ENCODE peak calls at places on chromosome 22, in four cellular contexts. K, E, U and X are unnamed samples.

GRCh38 chr22:27642104-27642800 is 159.3 kb downstream of the MN1 start:
- DNase-seq in E (no peak), U (no peak), K (peak; percentile 68), X (no peak)

GRCh38 chr22:49983148-49984042 is 22.8 kb downstream of the PIM3 start:
- DNase-seq in K (no peak), U (no peak), E (no peak), X (no peak)

GRCh38 chr22:38335077-38335476 is 17.8 kb upstream of the CSNK1E start:
- DNase-seq in K (no peak), U (no peak), E (no peak), X (no peak)

GRCh38 chr22:37659066-37659896 is 758 bp downstream of the PDXP start:
- DNase-seq in E (no peak), U (no peak), K (no peak), X (no peak)

GRCh38 chr22:36853407-36854099 is 7.3 kb upstream of the NCF4 start:
- DNase-seq in K (peak; percentile 87), E (no peak), U (no peak), X (no peak)

GRCh38 chr22:26783886-26784285 is 126.5 kb downstream of the MIAT start:
- DNase-seq in E (no peak), K (no peak), U (no peak), X (no peak)

GRCh38 chr22:41951898-41952474 is at the start of gene SMIM45:
- DNase-seq in K (peak; percentile 45), E (no peak), U (no peak), X (no peak)

GRCh38 chr22:44120314-44120704 is 60.4 kb upstream of the PARVG start:
- DNase-seq in E (no peak), K (no peak), U (no peak), X (no peak)

GRCh38 chr22:26821854-26822253 is 164.5 kb downstream of the MIAT start:
- DNase-seq in E (no peak), K (no peak), U (no peak), X (no peak)

GRCh38 chr22:27461470-27461869 is 340.1 kb downstream of the MN1 start:
- DNase-seq in U (no peak), K (no peak), E (no peak), X (no peak)

GRCh38 chr22:42154293-42154692 is 23.7 kb upstream of the CYP2D6 start:
- DNase-seq in U (no peak), E (no peak), K (no peak), X (no peak)

GRCh38 chr22:40325315-40325714 is 21.0 kb upstream of the ADSL start:
- DNase-seq in E (no peak), U (no peak), K (no peak), X (no peak)

GRCh38 chr22:25053153-25053805 is 100.8 kb downstream of the KIAA1671 start:
- DNase-seq in K (no peak), U (peak; percentile 50), E (no peak), X (no peak)

GRCh38 chr22:50059185-50059880 is 1.2 kb upstream of the TTLL8 start:
- DNase-seq in E (no peak), U (peak; percentile 4), K (peak; percentile 41), X (no peak)

GRCh38 chr22:50084570-50084969 is 656 bp downstream of the MLC1 start:
- DNase-seq in K (no peak), E (no peak), U (no peak), X (no peak)

GRCh38 chr22:25827415-25827814 is 85.4 kb downstream of the MYO18B start:
- DNase-seq in U (no peak), K (no peak), E (no peak), X (no peak)

GRCh38 chr22:44182591-44183588 is 2.2 kb downstream of the PARVG start:
- DNase-seq in K (no peak), E (no peak), U (no peak), X (no peak)

GRCh38 chr22:38074181-38075104 is 9.5 kb downstream of the SLC16A8 start:
- DNase-seq in K (no peak), U (no peak), E (peak; percentile 70), X (peak; percentile 13)

GRCh38 chr22:46638601-46639431 is 18.6 kb downstream of the GRAMD4 start:
- DNase-seq in K (no peak), U (no peak), E (no peak), X (no peak)

GRCh38 chr22:31350410-31350863 is 4.3 kb upstream of the PATZ1 start:
- DNase-seq in E (no peak), U (no peak), K (no peak), X (no peak)

GRCh38 chr22:36329217-36330078 is 58.3 kb downstream of the MYH9 start:
- DNase-seq in E (no peak), U (peak; percentile 70), K (no peak), X (no peak)